ENCODE peak calls at places on chromosomes 7 and 10, in four cellular contexts. F is HepG2, D is GM12878, V is K562. Z is an unnamed sample.

GRCh38 chr7:111092406-111093160 is 1.7 kb downstream of the LRRN3 start:
- DNase-seq in F (no peak), D (no peak), V (no peak), Z (peak; percentile 7)

GRCh38 chr7:70678621-70679251 is 453.2 kb upstream of the GALNT17 start:
- DNase-seq in F (no peak), D (no peak), V (no peak), Z (no peak)

GRCh38 chr10:103181244-103181643 is 11.8 kb downstream of the NT5C2 start:
- DNase-seq in F (no peak), D (peak; percentile 45), V (no peak), Z (no peak)

GRCh38 chr7:6558837-6559236 is 7.6 kb upstream of the GRID2IP start:
- DNase-seq in F (peak; percentile 73), D (no peak), V (peak; percentile 74), Z (peak; percentile 59)

GRCh38 chr7:82049442-82049841 is 279.6 kb upstream of the HGF start:
- DNase-seq in F (no peak), D (peak; percentile 23), V (no peak), Z (peak; percentile 8)

GRCh38 chr7:43501881-43502280 is 81.0 kb upstream of the STK17A start:
- DNase-seq in F (peak; percentile 94), D (no peak), V (no peak), Z (no peak)

GRCh38 chr7:50653116-50653854 is 88.1 kb upstream of the DDC start:
- DNase-seq in F (peak; percentile 8), D (no peak), V (no peak), Z (no peak)

GRCh38 chr7:4470246-4470645 is 211.8 kb upstream of the FOXK1 start:
- DNase-seq in F (no peak), D (no peak), V (no peak), Z (no peak)

GRCh38 chr7:2354173-2355078 is at the start of gene EIF3B:
- DNase-seq in F (peak; percentile 87), D (peak; percentile 89), V (peak; percentile 94), Z (peak; percentile 89)

GRCh38 chr10:22475857-22476600 is 130.7 kb downstream of the SPAG6 start:
- DNase-seq in F (no peak), D (no peak), V (no peak), Z (no peak)

GRCh38 chr7:128982105-128982504 is 44.4 kb downstream of the IRF5 start:
- DNase-seq in F (no peak), D (no peak), V (no peak), Z (no peak)

GRCh38 chr7:59079-59825 is 133.1 kb upstream of the FAM20C start:
- DNase-seq in F (no peak), D (no peak), V (no peak), Z (no peak)
- TF ChIP-seq SP1 in F (no peak), D (no peak), V (no peak), Z (no peak)

GRCh38 chr10:21055339-21056135 is 158.4 kb upstream of the NEBL start:
- DNase-seq in F (no peak), D (no peak), V (no peak), Z (no peak)

GRCh38 chr10:21057436-21057835 is 160.3 kb upstream of the NEBL start:
- DNase-seq in F (no peak), D (no peak), V (no peak), Z (no peak)

GRCh38 chr10:21060626-21061025 is 163.5 kb upstream of the NEBL start:
- DNase-seq in F (no peak), D (no peak), V (no peak), Z (no peak)

GRCh38 chr10:21056461-21056860 is 159.3 kb upstream of the NEBL start:
- DNase-seq in F (no peak), D (no peak), V (no peak), Z (no peak)

DNA sequence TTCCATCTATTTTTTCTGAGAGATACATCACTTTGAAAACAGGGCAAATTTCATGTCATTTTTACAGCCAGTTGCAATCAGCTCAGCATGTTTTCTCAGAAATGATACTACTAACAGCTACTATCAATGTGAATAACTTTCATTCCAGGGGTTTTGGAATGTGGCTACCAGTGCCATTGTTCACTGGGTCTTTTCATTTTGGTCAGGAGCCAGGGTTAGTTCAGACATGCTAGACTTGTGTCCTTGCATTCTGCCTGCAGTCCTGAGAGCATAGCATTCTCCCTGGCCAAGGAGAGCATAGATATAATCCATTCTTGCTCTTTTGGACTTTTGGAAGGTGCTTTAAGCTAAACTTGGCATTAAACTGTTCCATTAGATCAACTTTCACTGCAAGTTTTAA is 160.9 kb upstream of the NEBL start:
- DNase-seq in F (no peak), D (no peak), V (no peak), Z (no peak)
- TF ChIP-seq TARDBP in F (no peak), D (no peak), V (no peak), Z (no peak)

DNA sequence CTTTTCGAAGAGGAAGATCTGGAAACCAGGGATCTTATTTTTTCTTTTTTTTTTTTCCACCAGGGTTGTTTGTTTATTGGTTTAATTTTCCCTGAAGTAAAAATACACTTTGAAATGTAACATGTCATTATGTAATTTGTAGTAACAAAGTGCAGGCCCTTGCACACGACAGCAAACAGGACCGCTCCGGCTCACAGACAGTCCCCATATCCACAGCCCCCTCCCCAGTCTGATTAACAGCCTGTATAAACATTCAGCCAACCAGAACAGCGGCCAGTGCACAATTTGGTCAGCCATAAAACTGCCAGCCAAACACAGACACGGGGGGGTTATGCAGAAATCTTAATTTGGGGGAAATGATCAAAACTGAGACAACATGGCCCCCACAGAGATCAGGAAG is 431.6 kb upstream of the NPVF start:
- DNase-seq in F (no peak), D (no peak), V (no peak), Z (no peak)
- TF ChIP-seq BHLHE40 in F (no peak), D (no peak), V (no peak), Z (no peak)

GRCh38 chr10:101015582-101015973 is 15.4 kb downstream of the PDZD7 start:
- DNase-seq in F (no peak), D (no peak), V (no peak), Z (no peak)

GRCh38 chr10:101016814-101017213 is 14.1 kb downstream of the PDZD7 start:
- DNase-seq in F (no peak), D (no peak), V (no peak), Z (no peak)

GRCh38 chr10:101013365-101013825 is 13.8 kb downstream of the LZTS2 start:
- DNase-seq in F (no peak), D (no peak), V (no peak), Z (no peak)

GRCh38 chr10:101014230-101014884 is 14.7 kb downstream of the LZTS2 start:
- DNase-seq in F (no peak), D (no peak), V (peak; percentile 73), Z (peak; percentile 84)

GRCh38 chr10:101014966-101015581 is 15.5 kb downstream of the LZTS2 start:
- DNase-seq in F (no peak), D (no peak), V (no peak), Z (no peak)
- TF ChIP-seq SP1 in F (no peak), D (no peak), V (no peak), Z (no peak)

GRCh38 chr7:27181795-27182275 is 3.2 kb downstream of the HOXA11 start:
- DNase-seq in F (no peak), D (no peak), V (no peak), Z (no peak)
- TF ChIP-seq TARDBP in F (no peak), D (no peak), V (no peak), Z (no peak)

DNA sequence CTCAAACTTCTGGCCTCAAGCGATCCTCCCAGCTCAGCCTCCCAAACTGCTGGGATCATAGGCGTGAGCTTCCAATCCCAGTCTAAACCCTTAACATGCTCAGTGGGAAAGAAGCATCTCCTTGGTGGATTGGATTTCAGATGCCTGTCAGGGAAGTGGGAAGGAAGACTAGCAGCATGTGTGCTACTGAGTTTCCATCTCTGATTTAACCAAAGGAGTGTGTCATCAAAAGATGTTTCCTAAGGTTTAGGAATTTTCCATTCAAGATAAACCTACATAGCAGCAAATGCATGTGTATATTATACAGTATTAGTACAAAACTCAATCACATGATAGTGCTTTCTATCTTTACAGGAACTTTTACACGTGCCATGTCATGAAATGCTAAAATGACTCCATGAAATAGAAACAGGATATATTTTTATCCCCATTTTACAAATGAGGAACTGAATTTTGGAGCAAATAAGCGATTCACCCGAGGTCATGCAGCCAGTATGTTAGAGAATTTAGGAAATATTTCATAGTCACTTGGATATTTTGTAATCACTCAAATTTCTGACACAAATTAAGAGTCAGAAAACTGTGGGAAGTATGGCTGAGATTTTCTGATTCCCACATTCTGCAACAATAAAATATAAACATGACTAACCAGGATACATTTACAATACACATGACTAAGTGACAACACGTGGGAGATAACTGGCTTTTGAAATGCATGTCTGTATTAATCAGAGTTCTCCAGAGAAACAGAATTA is 11.5 kb upstream of the TMEM26 start:
- DNase-seq in F (no peak), D (no peak), V (no peak), Z (no peak)
- TF ChIP-seq BHLHE40 in F (no peak), D (no peak), V (no peak), Z (no peak)

GRCh38 chr10:86366033-86366901 is at the start of gene GRID1:
- DNase-seq in F (no peak), D (no peak), V (peak; percentile 29), Z (peak; percentile 83)

GRCh38 chr10:86366902-86367338 is 325 bp upstream of the GRID1 start:
- DNase-seq in F (no peak), D (no peak), V (no peak), Z (no peak)

GRCh38 chr10:86363833-86364511 is 2.6 kb downstream of the GRID1 start:
- DNase-seq in F (no peak), D (no peak), V (no peak), Z (no peak)

GRCh38 chr10:86364551-86365345 is 1.8 kb downstream of the GRID1 start:
- DNase-seq in F (no peak), D (no peak), V (no peak), Z (no peak)

DNA sequence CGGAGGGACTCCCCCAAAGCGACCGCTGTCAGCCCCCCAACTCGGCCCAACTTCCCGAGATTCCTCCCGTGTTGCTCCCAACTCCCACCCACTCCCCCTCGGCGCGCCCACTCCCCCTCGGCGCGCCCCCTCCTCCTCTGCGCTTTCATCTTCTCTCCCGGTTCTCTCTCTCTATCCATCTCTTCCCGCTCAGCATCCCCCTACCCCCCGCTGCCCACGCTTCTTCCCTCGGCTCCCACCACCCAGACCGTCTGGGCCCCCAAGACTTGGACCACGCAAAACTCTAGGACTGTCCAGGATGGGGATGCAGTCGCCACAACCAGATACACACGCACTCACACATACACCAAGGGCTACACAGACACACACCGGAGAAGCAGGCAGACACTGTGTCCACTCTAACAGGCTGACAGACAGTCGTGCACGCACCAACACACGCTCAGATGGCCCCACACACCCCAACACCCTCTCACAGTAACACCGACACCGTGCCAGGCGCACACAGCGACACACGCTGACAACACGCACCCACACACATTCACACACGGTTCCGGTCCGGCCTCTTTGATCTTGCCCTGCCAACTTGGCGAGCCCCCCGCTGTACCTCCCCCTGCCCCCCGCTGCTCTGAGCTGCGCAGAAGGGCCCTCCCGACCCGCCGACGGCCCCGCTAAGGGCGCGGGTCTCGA is 1.1 kb downstream of the GRID1 start:
- DNase-seq in F (no peak), D (no peak), V (no peak), Z (no peak)
- TF ChIP-seq SP1 in F (no peak), D (no peak), V (no peak), Z (no peak)

Z was measured in HEK293T.